ENCODE peak calls at places on chromosomes 12 and 14, in five cellular contexts. X is left ventricle myocardium inferior; A is MM.1S; D is CD8-positive, alpha-beta T cell; U is stomach. P is an unnamed sample.

GRCh38 chr12:14442221-14442881 is 76.9 kb downstream of the ATF7IP start:
- DNase-seq in A (no peak), X (no peak), D (no peak), U (no peak), P (no peak)

GRCh38 chr12:65632131-65632855 is 192.0 kb upstream of the HMGA2 start:
- DNase-seq in D (no peak), A (no peak), X (no peak), U (no peak), P (no peak)

GRCh38 chr14:93430889-93431670 is at the start of gene UNC79:
- DNase-seq in D (no peak), A (no peak), X (no peak), U (no peak), P (no peak)

GRCh38 chr12:125033296-125033695 is 31.9 kb upstream of the AACS start:
- DNase-seq in A (no peak), X (no peak), D (no peak), U (no peak), P (no peak)

GRCh38 chr12:52903855-52904508 is 894 bp downstream of the KRT8 start:
- DNase-seq in X (peak), U (peak), A (no peak), D (peak), P (no peak)

GRCh38 chr12:109773384-109774011 is 59.7 kb downstream of the TRPV4 start:
- DNase-seq in D (no peak), A (peak), X (no peak), U (peak), P (no peak)

GRCh38 chr14:103257211-103257962 is 76.7 kb upstream of the EIF5 start:
- DNase-seq in X (no peak), A (no peak), D (no peak), U (no peak), P (no peak)

GRCh38 chr12:45409966-45410365 is 194.1 kb downstream of the ANO6 start:
- DNase-seq in U (no peak), X (no peak), D (no peak), A (no peak), P (no peak)

GRCh38 chr12:24418157-24418556 is 468.7 kb upstream of the SOX5 start:
- DNase-seq in A (no peak), U (no peak), D (no peak), X (no peak), P (no peak)

GRCh38 chr14:64919618-64920017 is 5.4 kb downstream of the CHURC1 start:
- DNase-seq in X (no peak), U (no peak), D (no peak), A (no peak), P (no peak)

GRCh38 chr12:49293056-49293956 is 1.6 kb upstream of the PRPH start:
- DNase-seq in U (peak), D (no peak), X (peak), A (no peak), P (no peak)

GRCh38 chr12:113136128-113136989 is 798 bp upstream of the RASAL1 start:
- DNase-seq in A (no peak), U (peak), D (peak), X (no peak), P (no peak)

GRCh38 chr12:52607314-52607713 is 6.1 kb upstream of the KRT72 start:
- DNase-seq in D (no peak), U (no peak), X (no peak), A (no peak), P (no peak)

GRCh38 chr14:85528882-85529585 is 910 bp upstream of the FLRT2 start:
- DNase-seq in U (no peak), A (no peak), X (no peak), D (no peak), P (no peak)

GRCh38 chr12:13152281-13152680 is 44.2 kb upstream of the EMP1 start:
- DNase-seq in X (peak), A (no peak), D (no peak), U (no peak), P (no peak)

GRCh38 chr14:75886661-75887348 is 95.0 kb downstream of the TGFB3 start:
- DNase-seq in X (no peak), U (no peak), D (no peak), A (no peak), P (no peak)

GRCh38 chr12:91210144-91210543 is 27.5 kb upstream of the DCN start:
- DNase-seq in D (no peak), X (no peak), A (no peak), U (no peak), P (no peak)

GRCh38 chr12:54689034-54689372 is 40.8 kb upstream of the DCD start:
- DNase-seq in U (no peak), A (no peak), X (no peak), D (no peak), P (no peak)

GRCh38 chr12:4143909-4144308 is 129.7 kb upstream of the CCND2 start:
- DNase-seq in U (no peak), A (no peak), X (no peak), D (no peak), P (no peak)

GRCh38 chr12:75334384-75335030 is at the start of gene GLIPR1L1:
- DNase-seq in X (peak), A (peak), D (peak), U (peak), P (peak)

GRCh38 chr14:36505892-36506731 is 13.9 kb downstream of the NKX2-1 start:
- DNase-seq in A (no peak), X (no peak), U (no peak), D (no peak), P (no peak)
- TF ChIP-seq CTCF in A (peak), X (no peak), U (no peak), D (no peak), P (no peak)

DNA sequence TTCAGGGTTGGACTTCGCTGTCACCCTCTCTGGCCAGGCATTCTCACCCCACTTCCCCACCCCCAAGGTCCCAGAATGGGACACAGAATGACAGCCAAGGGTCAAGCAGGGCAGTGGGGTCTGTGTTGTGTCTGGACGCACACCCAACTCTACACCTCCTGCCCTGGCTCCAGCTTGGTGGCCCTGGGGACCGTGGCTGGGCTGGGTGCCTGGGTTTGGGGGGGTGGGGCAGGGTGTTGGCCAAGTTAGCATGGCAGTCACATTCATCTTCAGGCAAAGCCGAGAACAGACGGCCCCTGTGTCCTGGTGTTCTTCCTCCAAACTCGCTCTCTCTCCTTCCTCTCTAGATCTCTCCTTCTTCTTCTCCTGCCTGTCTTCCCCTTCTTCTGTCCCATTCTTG is 5.6 kb downstream of the LRP1 start:
- DNase-seq in D (no peak), U (no peak), A (no peak), X (peak), P (no peak)
- H3K4me3 ChIP-seq in D (no peak), U (no peak), A (no peak), X (peak), P (no peak)

GRCh38 chr14:70663707-70664179 is 22.0 kb downstream of the TTC9 start:
- DNase-seq in U (no peak), X (no peak), A (no peak), D (no peak), P (no peak)

GRCh38 chr14:70658899-70659298 is 17.2 kb downstream of the TTC9 start:
- DNase-seq in A (no peak), D (peak), U (no peak), X (no peak), P (no peak)

GRCh38 chr14:70662080-70662479 is 20.4 kb downstream of the TTC9 start:
- DNase-seq in A (no peak), D (no peak), X (no peak), U (no peak), P (no peak)

GRCh38 chr14:70662816-70663215 is 21.1 kb downstream of the TTC9 start:
- DNase-seq in X (no peak), A (no peak), U (no peak), D (no peak), P (no peak)

GRCh38 chr14:70660967-70661871 is 19.5 kb downstream of the TTC9 start:
- DNase-seq in D (peak), X (no peak), U (peak), A (no peak), P (no peak)
- TF ChIP-seq CTCF in D (no peak), X (no peak), U (no peak), A (no peak), P (peak)

DNA sequence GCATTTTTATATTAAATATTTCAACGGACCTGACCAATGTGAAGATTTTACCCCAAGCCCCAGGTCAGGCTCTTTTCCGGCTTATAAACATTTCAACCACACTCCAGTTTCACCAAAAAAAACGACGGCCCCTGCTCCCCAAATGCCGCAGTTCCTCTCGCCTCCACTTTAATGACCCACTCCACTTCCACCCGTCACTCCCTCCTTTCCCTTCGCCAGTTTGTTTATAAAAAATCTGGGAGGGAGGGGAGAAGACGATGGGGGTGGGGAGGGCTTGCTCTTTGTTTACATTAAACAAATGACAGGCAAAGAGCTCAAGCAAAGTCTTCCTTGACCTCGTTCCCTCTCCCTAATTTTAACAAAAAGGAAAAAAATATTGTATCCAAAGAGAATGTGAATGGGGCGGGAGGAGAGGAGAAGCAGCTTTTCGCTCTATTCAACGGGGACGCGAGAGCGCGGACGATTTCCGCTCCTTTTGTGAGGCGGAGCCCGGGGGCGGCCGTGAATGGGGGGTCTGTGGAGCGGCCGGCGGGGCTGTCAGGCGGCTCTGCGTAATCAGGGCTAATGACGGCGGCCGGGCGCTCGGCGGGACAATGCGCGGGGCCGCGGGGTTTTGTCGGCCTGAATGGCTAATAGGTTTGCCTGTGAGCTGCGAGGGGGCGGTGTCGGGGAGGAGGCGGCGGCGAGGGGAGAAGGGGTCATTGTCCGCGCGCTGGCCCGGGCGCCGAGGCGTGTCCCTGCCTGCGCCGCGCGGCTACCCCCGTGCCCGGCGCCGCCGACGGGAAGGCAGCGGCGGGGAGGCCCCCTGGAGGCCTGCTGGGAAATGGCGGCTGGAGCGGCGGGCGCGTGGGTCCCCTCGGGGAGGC is 5.7 kb downstream of the SIX6 start:
- DNase-seq in X (no peak), U (no peak), D (no peak), A (no peak), P (no peak)
- H3K4me3 ChIP-seq in X (peak), U (peak), D (no peak), A (peak), P (peak)

GRCh38 chr12:58302487-58303011 is 361.2 kb downstream of the ATP23 start:
- DNase-seq in A (no peak), X (no peak), U (no peak), D (no peak), P (no peak)
- TF ChIP-seq CTCF in A (no peak), X (peak), U (no peak), D (no peak), P (no peak)

P was measured in GM12864.